ENCODE peak calls at places on chromosomes 12 and 14, in four cellular contexts. S is GM23338, N is endothelial cell of umbilical vein, Z is mammary epithelial cell. U is an unnamed sample.
A peak's percentile ranks its signal among the peaks of the same experiment; 100 is the strongest.

GRCh38 chr12:64610660-64611429 is 550 bp downstream of the RASSF3 start:
- DNase-seq in S (peak; percentile 76), N (peak; percentile 55), Z (peak; percentile 59), U (peak; percentile 53)

GRCh38 chr12:15322164-15323054 is at the start of gene PTPRO:
- DNase-seq in S (peak; percentile 79), N (no peak), Z (peak; percentile 23), U (peak; percentile 15)

GRCh38 chr14:23339506-23340268 is 13.0 kb downstream of the SLC22A17 start:
- DNase-seq in S (peak; percentile 48), N (no peak), Z (no peak), U (no peak)

GRCh38 chr14:59308706-59309105 is 120.2 kb downstream of the DAAM1 start:
- DNase-seq in S (no peak), N (no peak), Z (no peak), U (peak; percentile 53)

GRCh38 chr12:71691504-71692129 is 5.7 kb downstream of the TMEM19 start:
- DNase-seq in S (no peak), N (no peak), Z (no peak), U (no peak)

GRCh38 chr14:37466003-37466622 is 128.9 kb downstream of the FOXA1 start:
- DNase-seq in S (no peak), N (no peak), Z (no peak), U (no peak)

GRCh38 chr14:74955229-74955999 is at the start of gene PGF:
- DNase-seq in S (peak; percentile 80), N (peak; percentile 72), Z (peak; percentile 44), U (no peak)

GRCh38 chr14:21440857-21441256 is 15.1 kb downstream of the CHD8 start:
- DNase-seq in S (no peak), N (no peak), Z (no peak), U (no peak)

DNA sequence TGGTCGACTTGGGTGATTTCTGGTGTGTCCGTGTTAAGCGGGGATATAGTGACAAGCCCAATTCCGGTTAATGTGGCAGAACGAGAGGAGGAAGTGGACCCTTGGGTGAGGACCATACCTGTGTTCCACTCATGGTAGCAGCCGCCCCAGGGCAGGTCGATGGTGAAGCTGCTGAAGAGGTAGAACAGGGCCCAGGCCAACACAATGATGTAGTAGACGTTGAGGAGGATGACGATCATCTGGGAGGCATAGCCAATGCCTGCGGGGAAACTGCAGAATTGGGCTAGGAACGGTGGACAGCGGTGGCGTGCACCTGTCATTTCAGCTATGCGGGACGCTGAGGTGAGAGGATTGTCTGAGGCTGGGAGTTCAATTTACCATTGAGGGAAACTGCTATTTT is 20.1 kb downstream of the SLC6A13 start:
- DNase-seq in S (no peak), N (no peak), Z (no peak), U (no peak)
- H3K27ac ChIP-seq in S (no peak overlapping the region), N (no peak overlapping the region), Z (no peak overlapping the region), U (no peak overlapping the region)

DNA sequence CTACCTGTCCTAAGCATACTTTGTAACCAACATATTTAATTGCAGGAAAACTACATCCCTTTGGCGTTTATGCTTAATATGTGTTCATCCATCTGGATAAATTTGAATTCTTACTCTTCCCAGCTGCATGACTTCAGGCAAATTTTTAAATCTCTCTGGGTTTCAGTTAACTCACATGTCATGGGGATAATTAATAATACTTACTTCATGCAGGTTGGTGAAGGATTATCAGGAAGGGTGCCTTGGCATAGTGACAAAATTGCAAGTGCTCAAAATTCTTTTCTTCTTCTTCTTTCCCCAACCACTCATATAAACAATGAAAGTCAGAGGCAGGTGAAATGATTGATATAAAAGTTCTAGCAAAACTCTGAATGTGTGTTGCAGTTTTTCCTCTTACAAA is 15.9 kb downstream of the SYT10 start:
- DNase-seq in S (no peak), N (no peak), Z (no peak), U (no peak)
- H3K79me2 ChIP-seq in S (no peaks in the 10 kb centered on the region), N (no peaks in the 10 kb centered on the region), Z (no peaks in the 10 kb centered on the region), U (no peaks in the 10 kb centered on the region)

GRCh38 chr14:102500190-102500661 is 9.3 kb downstream of the ANKRD9 start:
- DNase-seq in S (no peak), N (peak; percentile 57), Z (peak; percentile 94), U (peak; percentile 62)
- H3K27ac ChIP-seq in S (no peak overlapping the region), N (peak overlapping the region; percentile 75), Z (peak overlapping the region; percentile 85), U (peak overlapping the region; percentile 85)

GRCh38 chr14:77746064-77746463 is 14.9 kb downstream of the SNW1 start:
- DNase-seq in S (no peak), N (no peak), Z (no peak), U (no peak)
- H3K79me2 ChIP-seq in S (peaks cover 18% of the 10 kb centered on the region), N (peaks cover 27% of the 10 kb centered on the region), Z (peaks cover 34% of the 10 kb centered on the region), U (peaks cover 2% of the 10 kb centered on the region)

DNA sequence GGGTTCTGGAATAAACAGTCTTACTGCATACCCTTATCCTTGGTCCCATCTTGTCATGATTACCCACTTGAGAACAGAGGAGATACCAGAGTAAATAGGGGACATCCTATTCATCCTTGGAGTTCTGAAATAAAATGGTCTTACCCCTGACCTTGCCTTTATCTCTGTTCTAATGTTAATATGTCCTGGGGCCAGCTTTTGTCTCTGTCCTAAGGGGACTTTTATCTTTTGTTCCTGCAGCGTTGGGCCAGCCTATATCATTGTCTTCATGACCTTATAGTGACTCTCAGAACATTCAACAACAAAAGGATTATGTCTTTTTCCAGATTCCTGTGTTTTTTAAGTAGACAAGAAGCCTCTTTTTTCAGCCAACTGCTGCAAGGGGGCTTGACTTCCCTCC is 1057.5 kb downstream of the LRFN5 start:
- DNase-seq in S (peak; percentile 9), N (no peak), Z (no peak), U (no peak)
- H3K27ac ChIP-seq in S (no peak overlapping the region), N (no peak overlapping the region), Z (no peak overlapping the region), U (no peak overlapping the region)

GRCh38 chr12:51428256-51428655 is 3.6 kb downstream of the SLC4A8 start:
- DNase-seq in S (no peak), N (no peak), Z (no peak), U (no peak)
- H3K79me2 ChIP-seq in S (peaks cover 19% of the 10 kb centered on the region), N (no peaks in the 10 kb centered on the region), Z (no peaks in the 10 kb centered on the region), U (peaks cover 2% of the 10 kb centered on the region)

GRCh38 chr14:104048758-104049496 is 36.6 kb upstream of the ASPG start:
- DNase-seq in S (no peak), N (no peak), Z (peak; percentile 59), U (peak; percentile 6)

GRCh38 chr14:104047761-104048160 is 37.7 kb upstream of the ASPG start:
- DNase-seq in S (no peak), N (no peak), Z (no peak), U (no peak)

GRCh38 chr14:104049576-104050240 is 35.8 kb upstream of the ASPG start:
- DNase-seq in S (no peak), N (no peak), Z (no peak), U (no peak)

GRCh38 chr14:104054222-104054905 is 31.1 kb upstream of the ASPG start:
- DNase-seq in S (no peak), N (no peak), Z (no peak), U (no peak)

GRCh38 chr14:104051092-104051813 is 34.2 kb upstream of the ASPG start:
- DNase-seq in S (no peak), N (no peak), Z (no peak), U (no peak)
- H3K27ac ChIP-seq in S (no peak overlapping the region), N (no peak overlapping the region), Z (no peak overlapping the region), U (no peak overlapping the region)

DNA sequence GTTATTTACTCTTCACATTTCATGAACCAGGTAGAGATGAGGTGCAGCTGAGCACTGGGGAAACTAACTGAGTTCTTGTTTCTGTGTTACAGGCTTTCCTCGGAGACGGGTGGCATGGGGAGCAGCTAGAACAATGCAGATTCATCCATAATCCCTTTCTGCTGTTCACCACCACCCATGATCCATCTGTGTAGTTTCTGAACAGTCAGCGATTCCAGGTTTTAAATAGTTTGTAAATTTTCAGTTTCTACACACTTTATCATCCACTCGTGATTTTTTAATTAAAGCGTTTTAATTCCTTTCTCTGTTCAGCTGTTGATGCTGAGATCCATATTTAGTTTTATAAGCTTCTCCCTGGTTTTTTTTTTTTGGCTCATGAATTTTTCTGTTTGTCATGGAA is 19.9 kb downstream of the MAP3K12 start:
- DNase-seq in S (no peak), N (no peak), Z (no peak), U (no peak)
- H3K79me2 ChIP-seq in S (peaks cover 20% of the 10 kb centered on the region), N (peaks cover 28% of the 10 kb centered on the region), Z (peaks cover 49% of the 10 kb centered on the region), U (peaks cover 29% of the 10 kb centered on the region)

U was measured in fibroblast of lung.